ENCODE peak calls at places on chromosomes 3 and 15, in four cellular contexts. B is fibroblast of gingiva; N is activated CD8-positive, alpha-beta T cell treated with anti-CD3 and anti-CD28 coated beads for 36 hours; K is MV-4-11. X is an unnamed sample.

GRCh38 chr15:62777657-62778056 is 264.9 kb upstream of the TPM1 start:
- DNase-seq in N (no peak), B (no peak), K (no peak), X (no peak)

GRCh38 chr3:172239218-172239738 is 199.9 kb downstream of the FNDC3B start:
- DNase-seq in K (no peak), B (no peak), N (no peak), X (no peak)

GRCh38 chr3:170714151-170714550 is 128.3 kb upstream of the SLC7A14 start:
- DNase-seq in K (no peak), B (peak), N (no peak), X (no peak)

GRCh38 chr3:11680509-11680908 is 36.8 kb upstream of the VGLL4 start:
- DNase-seq in B (no peak), K (no peak), N (no peak), X (no peak)

GRCh38 chr3:143480306-143480852 is 360.8 kb downstream of the CHST2 start:
- DNase-seq in B (peak), K (no peak), N (no peak), X (no peak)

GRCh38 chr15:69530234-69530633 is 77.6 kb downstream of the RPLP1 start:
- DNase-seq in B (no peak), K (no peak), N (no peak), X (no peak)

GRCh38 chr3:16048435-16049318 is 125.8 kb upstream of the GALNT15 start:
- DNase-seq in N (peak), B (peak), K (peak), X (peak)

GRCh38 chr3:172289583-172289982 is 158.7 kb downstream of the GHSR start:
- DNase-seq in N (no peak), K (no peak), B (no peak), X (no peak)

GRCh38 chr3:58333206-58334012 is 717 bp downstream of the PXK start:
- DNase-seq in N (peak), B (no peak), K (peak), X (peak)

GRCh38 chr3:24598691-24599090 is 104.0 kb upstream of the THRB start:
- DNase-seq in K (no peak), N (no peak), B (no peak), X (no peak)

X was measured in activated CD8-positive, alpha-beta memory T cell treated with anti-CD3 and anti-CD28 coated beads, Interleukin-2, amount 10 ng/mL, durations not matched to agents 7 days and 5 days.